ENCODE peak calls at places on chromosome 2, in four cellular contexts. B is mesendoderm, H is H4, W is lung microvascular endothelial cell. G is an unnamed sample.

GRCh38 chr2:23487735-23488492 is 102.9 kb downstream of the KLHL29 start:
- DNase-seq in B (no peak), H (peak), W (no peak), G (peak)

GRCh38 chr2:6685447-6685846 is 180.3 kb downstream of the CMPK2 start:
- DNase-seq in B (no peak), H (no peak), W (no peak), G (no peak)

GRCh38 chr2:128447538-128447885 is 128.8 kb upstream of the HS6ST1 start:
- DNase-seq in B (no peak), H (no peak), W (no peak), G (no peak)

GRCh38 chr2:69918391-69918790 is 3.5 kb downstream of the MXD1 start:
- DNase-seq in B (no peak), H (no peak), W (no peak), G (no peak)

GRCh38 chr2:76281176-76281841 is 570.6 kb upstream of the GCFC2 start:
- DNase-seq in B (peak), H (no peak), W (no peak), G (no peak)

GRCh38 chr2:52779446-52779845 is 988.2 kb upstream of the CHAC2 start:
- DNase-seq in B (no peak), H (no peak), W (no peak), G (no peak)

GRCh38 chr2:110017-110416 is 63.7 kb upstream of the FAM110C start:
- DNase-seq in B (no peak), H (no peak), W (no peak), G (no peak)

GRCh38 chr2:152587187-152587947 is 129.9 kb downstream of the PRPF40A start:
- DNase-seq in B (no peak), H (no peak), W (no peak), G (no peak)

GRCh38 chr2:98757904-98758421 is 27.0 kb upstream of the MGAT4A start:
- DNase-seq in B (no peak), H (peak), W (peak), G (peak)

GRCh38 chr2:38032946-38033345 is 43.0 kb downstream of the CYP1B1 start:
- DNase-seq in B (no peak), H (no peak), W (no peak), G (no peak)

GRCh38 chr2:88195247-88195646 is 25.1 kb downstream of the THNSL2 start:
- DNase-seq in B (no peak), H (no peak), W (no peak), G (no peak)

GRCh38 chr2:171208648-171209047 is 48.0 kb upstream of the TLK1 start:
- DNase-seq in B (no peak), H (no peak), W (no peak), G (no peak)

GRCh38 chr2:3637692-3638455 is 20.1 kb upstream of the ALLC start:
- DNase-seq in B (no peak), H (no peak), W (no peak), G (no peak)

GRCh38 chr2:181586569-181587076 is 70.3 kb downstream of the CERKL start:
- DNase-seq in B (no peak), H (no peak), W (no peak), G (no peak)

GRCh38 chr2:234816056-234816455 is 135.8 kb upstream of the SH3BP4 start:
- DNase-seq in B (no peak), H (no peak), W (no peak), G (no peak)

GRCh38 chr2:113174369-113174735 is 581 bp downstream of the PSD4 start:
- DNase-seq in B (no peak), H (no peak), W (no peak), G (no peak)

GRCh38 chr2:12099374-12099773 is 352.9 kb downstream of the LPIN1 start:
- DNase-seq in B (no peak), H (no peak), W (no peak), G (no peak)

GRCh38 chr2:98794214-98794810 is 63.4 kb upstream of the MGAT4A start:
- DNase-seq in B (no peak), H (no peak), W (peak), G (no peak)

GRCh38 chr2:88074854-88075292 is 7.2 kb downstream of the SMYD1 start:
- DNase-seq in B (no peak), H (no peak), W (no peak), G (peak)

GRCh38 chr2:239440511-239440959 is 39.7 kb upstream of the HDAC4 start:
- DNase-seq in B (peak), H (no peak), W (peak), G (no peak)

GRCh38 chr2:238286987-238287386 is 1.4 kb downstream of the PER2 start:
- DNase-seq in B (no peak), H (no peak), W (no peak), G (no peak)